ENCODE peak calls at places on chromosomes 4 and X, in six cellular contexts. U is SK-N-SH, B is HepG2, A is GM12878, T is K562, P is H1. C is an unnamed sample.

GRCh38 chr4:182881928-182882327 is 35.3 kb downstream of the DCTD start:
- DNase-seq in A (no peak), P (no peak), B (no peak), T (no peak), U (peak), C (no peak)

GRCh38 chr4:185880571-185880970 is 68.6 kb upstream of the SORBS2 start:
- DNase-seq in A (no peak), U (no peak), P (no peak), B (peak), T (no peak), C (peak)

GRCh38 chr4:32396504-32396903 is 1676.3 kb downstream of the PCDH7 start:
- DNase-seq in T (no peak), A (no peak), U (no peak), P (peak), B (no peak), C (no peak)

GRCh38 chrX:103656623-103657022 is 27.8 kb downstream of the TCEAL1 start:
- DNase-seq in U (no peak), T (no peak), A (no peak), B (no peak), P (no peak), C (peak)

GRCh38 chr4:128517739-128518510 is 230.3 kb upstream of the PGRMC2 start:
- DNase-seq in A (peak), B (peak), P (no peak), T (peak), U (peak), C (peak)

GRCh38 chrX:41542151-41542935 is 95.2 kb downstream of the NYX start:
- DNase-seq in B (no peak), A (no peak), T (peak), U (no peak), P (no peak), C (no peak)

GRCh38 chr4:793941-794621 is 31.8 kb downstream of the CPLX1 start:
- DNase-seq in U (no peak), P (no peak), A (no peak), B (no peak), T (no peak), C (no peak)

GRCh38 chr4:88359558-88359957 is 19.1 kb upstream of the HERC6 start:
- DNase-seq in U (no peak), B (no peak), T (no peak), A (no peak), P (no peak), C (no peak)

GRCh38 chrX:131895002-131895401 is 128.1 kb upstream of the STK26 start:
- DNase-seq in U (no peak), T (no peak), A (no peak), P (no peak), B (no peak), C (no peak)

GRCh38 chr4:17166954-17167353 is 268.5 kb upstream of the LDB2 start:
- DNase-seq in U (no peak), P (no peak), B (no peak), A (no peak), T (no peak), C (no peak)
- TF ChIP-seq CHD2 in U (no peak), P (no peak), B (no peak), A (no peak), T (no peak), C (no peak)

GRCh38 chr4:95537181-95537580 is 11.6 kb downstream of the UNC5C start:
- DNase-seq in P (no peak), U (no peak), A (no peak), B (no peak), T (no peak), C (no peak)
- H3K4me3 ChIP-seq in P (no peak), U (peak), A (no peak), B (no peak), T (no peak), C (no peak)

DNA sequence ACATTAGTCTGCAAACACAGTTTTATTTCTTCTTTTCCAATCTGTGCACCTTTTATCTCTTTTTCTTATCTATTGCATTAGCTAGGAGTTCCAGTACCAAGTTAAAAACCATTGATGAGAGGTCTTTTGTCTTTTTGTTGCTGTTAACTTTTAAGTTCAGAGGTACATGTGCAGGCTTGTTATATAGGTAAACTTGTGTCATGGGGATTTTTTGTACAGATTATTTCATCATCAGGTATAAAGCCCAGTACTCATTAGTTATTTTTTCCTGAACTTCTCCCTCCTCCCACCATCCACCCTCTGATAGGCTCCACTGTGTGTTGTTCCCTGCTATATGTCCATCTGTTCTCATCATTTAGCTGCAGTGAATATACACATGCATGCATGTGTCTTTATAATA is 349.9 kb downstream of the PDHA2 start:
- DNase-seq in B (no peak), U (no peak), A (no peak), T (no peak), P (no peak), C (no peak)
- TF ChIP-seq CHD2 in B (no peak), U (no peak), A (no peak), T (no peak), P (no peak), C (no peak)

DNA sequence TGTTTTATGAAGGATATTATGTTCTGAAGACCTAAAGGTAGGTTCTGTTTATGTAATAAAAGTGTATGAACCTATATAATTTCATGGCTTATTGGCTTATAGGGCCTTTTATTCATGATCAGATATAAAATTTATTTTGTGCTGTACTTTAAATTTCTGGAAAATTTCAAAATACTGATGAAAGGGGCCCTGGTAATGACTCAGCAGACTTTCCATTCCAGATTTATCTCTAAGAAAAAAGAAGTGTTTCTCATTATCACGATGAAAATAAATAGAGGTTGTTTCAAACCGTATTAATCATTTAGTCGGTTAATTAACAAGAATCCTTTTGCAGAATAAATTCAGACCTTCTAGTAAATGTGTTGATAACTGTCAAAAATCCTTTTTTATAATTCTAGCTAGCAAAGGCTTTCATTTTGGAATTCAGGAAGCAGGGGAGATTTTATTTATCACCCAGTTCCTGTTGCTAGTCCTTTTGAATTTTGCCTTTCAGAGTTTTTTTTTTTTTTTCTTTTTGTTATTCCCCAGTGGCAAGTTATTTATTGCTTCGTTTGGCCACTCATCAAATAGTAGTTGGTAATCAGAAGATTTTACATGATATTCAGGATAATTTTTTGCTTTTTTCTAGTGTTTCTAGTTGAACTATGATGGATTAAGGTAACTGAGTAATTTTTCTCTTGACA is 5.4 kb upstream of the TAPT1 start:
- DNase-seq in T (no peak), B (no peak), A (no peak), U (no peak), P (no peak), C (no peak)
- H3K4me3 ChIP-seq in T (no peak), B (no peak), A (no peak), U (no peak), P (no peak), C (no peak)

C was measured in A549.